ENCODE peak calls at places on chromosomes 4 and X, in eight cellular contexts. One of them, this sample, is unnamed.

GRCh38 chr4:26081795-26082498 is 167.9 kb downstream of the SMIM20 start:
- DNase-seq in cardiac fibroblast: peak; percentile 66
- DNase-seq in adrenal gland: no peak
- DNase-seq in cardiac muscle cell: peak; percentile 61
- DNase-seq in MM.1S: peak; percentile 60
- DNase-seq in nephron progenitor cell: no peak
- DNase-seq in ascending aorta: no peak
- DNase-seq in neural crest cell: no peak
- DNase-seq in this sample: no peak

GRCh38 chrX:38806875-38807601 is 5.8 kb downstream of the MID1IP1 start:
- DNase-seq in cardiac fibroblast: no peak
- DNase-seq in adrenal gland: no peak
- DNase-seq in cardiac muscle cell: no peak
- DNase-seq in MM.1S: no peak
- DNase-seq in nephron progenitor cell: no peak
- DNase-seq in ascending aorta: no peak
- DNase-seq in neural crest cell: no peak
- DNase-seq in this sample: no peak

GRCh38 chr4:90476586-90476985 is 349.4 kb downstream of the CCSER1 start:
- DNase-seq in cardiac fibroblast: no peak
- DNase-seq in adrenal gland: no peak
- DNase-seq in cardiac muscle cell: no peak
- DNase-seq in MM.1S: no peak
- DNase-seq in nephron progenitor cell: no peak
- DNase-seq in ascending aorta: no peak
- DNase-seq in neural crest cell: no peak
- DNase-seq in this sample: no peak

GRCh38 chr4:47510506-47511143 is 25.6 kb downstream of the ATP10D start:
- DNase-seq in cardiac fibroblast: peak; percentile 56
- DNase-seq in adrenal gland: no peak
- DNase-seq in cardiac muscle cell: peak; percentile 45
- DNase-seq in MM.1S: peak; percentile 31
- DNase-seq in nephron progenitor cell: no peak
- DNase-seq in ascending aorta: no peak
- DNase-seq in neural crest cell: no peak
- DNase-seq in this sample: no peak

GRCh38 chr4:1252928-1253492 is 4.1 kb upstream of the CTBP1 start:
- DNase-seq in cardiac fibroblast: no peak
- DNase-seq in adrenal gland: no peak
- DNase-seq in cardiac muscle cell: no peak
- DNase-seq in MM.1S: no peak
- DNase-seq in nephron progenitor cell: no peak
- DNase-seq in ascending aorta: no peak
- DNase-seq in neural crest cell: no peak
- DNase-seq in this sample: peak; percentile 19

GRCh38 chr4:176902710-176903323 is 110.1 kb upstream of the VEGFC start:
- DNase-seq in cardiac fibroblast: peak; percentile 94
- DNase-seq in adrenal gland: no peak
- DNase-seq in cardiac muscle cell: peak; percentile 73
- DNase-seq in MM.1S: peak; percentile 91
- DNase-seq in nephron progenitor cell: no peak
- DNase-seq in ascending aorta: no peak
- DNase-seq in neural crest cell: no peak
- DNase-seq in this sample: no peak

GRCh38 chr4:6178757-6179156 is 21.6 kb downstream of the JAKMIP1 start:
- DNase-seq in cardiac fibroblast: no peak
- DNase-seq in adrenal gland: no peak
- DNase-seq in cardiac muscle cell: no peak
- DNase-seq in MM.1S: no peak
- DNase-seq in nephron progenitor cell: no peak
- DNase-seq in ascending aorta: no peak
- DNase-seq in neural crest cell: no peak
- DNase-seq in this sample: no peak

GRCh38 chrX:102345916-102346315 is 93.9 kb downstream of the NXF2B start:
- DNase-seq in cardiac fibroblast: peak; percentile 48
- DNase-seq in adrenal gland: peak; percentile 69
- DNase-seq in cardiac muscle cell: peak; percentile 39
- DNase-seq in MM.1S: peak; percentile 51
- DNase-seq in nephron progenitor cell: peak; percentile 78
- DNase-seq in ascending aorta: no peak
- DNase-seq in neural crest cell: peak; percentile 74
- DNase-seq in this sample: peak; percentile 85

GRCh38 chr4:77827343-77827742 is 8.2 kb upstream of the CNOT6L start:
- DNase-seq in cardiac fibroblast: no peak
- DNase-seq in adrenal gland: no peak
- DNase-seq in cardiac muscle cell: no peak
- DNase-seq in MM.1S: peak; percentile 58
- DNase-seq in nephron progenitor cell: no peak
- DNase-seq in ascending aorta: no peak
- DNase-seq in neural crest cell: no peak
- DNase-seq in this sample: no peak

GRCh38 chr4:97998203-97998602 is 145.1 kb downstream of the STPG2 start:
- DNase-seq in cardiac fibroblast: no peak
- DNase-seq in adrenal gland: no peak
- DNase-seq in cardiac muscle cell: no peak
- DNase-seq in MM.1S: no peak
- DNase-seq in nephron progenitor cell: no peak
- DNase-seq in ascending aorta: no peak
- DNase-seq in neural crest cell: no peak
- DNase-seq in this sample: no peak

GRCh38 chr4:147723316-147723715 is 8.6 kb upstream of the ARHGAP10 start:
- DNase-seq in cardiac fibroblast: peak; percentile 59
- DNase-seq in adrenal gland: no peak
- DNase-seq in cardiac muscle cell: peak; percentile 79
- DNase-seq in MM.1S: no peak
- DNase-seq in nephron progenitor cell: peak; percentile 29
- DNase-seq in ascending aorta: no peak
- DNase-seq in neural crest cell: no peak
- DNase-seq in this sample: no peak

GRCh38 chr4:163048447-163048846 is 118.2 kb downstream of the NAF1 start:
- DNase-seq in cardiac fibroblast: peak; percentile 58
- DNase-seq in adrenal gland: no peak
- DNase-seq in cardiac muscle cell: peak; percentile 46
- DNase-seq in MM.1S: peak; percentile 61
- DNase-seq in nephron progenitor cell: peak; percentile 15
- DNase-seq in ascending aorta: no peak
- DNase-seq in neural crest cell: no peak
- DNase-seq in this sample: no peak

GRCh38 chr4:156764145-156764544 is 207.5 kb downstream of the PDGFC start:
- DNase-seq in cardiac fibroblast: peak; percentile 67
- DNase-seq in adrenal gland: no peak
- DNase-seq in cardiac muscle cell: peak; percentile 51
- DNase-seq in MM.1S: no peak
- DNase-seq in nephron progenitor cell: no peak
- DNase-seq in ascending aorta: no peak
- DNase-seq in neural crest cell: no peak
- DNase-seq in this sample: no peak

GRCh38 chr4:152735302-152735917 is 44.1 kb downstream of the TIGD4 start:
- DNase-seq in cardiac fibroblast: peak; percentile 51
- DNase-seq in adrenal gland: no peak
- DNase-seq in cardiac muscle cell: peak; percentile 46
- DNase-seq in MM.1S: peak; percentile 50
- DNase-seq in nephron progenitor cell: no peak
- DNase-seq in ascending aorta: no peak
- DNase-seq in neural crest cell: no peak
- DNase-seq in this sample: no peak

GRCh38 chr4:57214654-57215411 is 104.6 kb upstream of the IGFBP7 start:
- DNase-seq in cardiac fibroblast: no peak
- DNase-seq in adrenal gland: no peak
- DNase-seq in cardiac muscle cell: no peak
- DNase-seq in MM.1S: no peak
- DNase-seq in nephron progenitor cell: no peak
- DNase-seq in ascending aorta: no peak
- DNase-seq in neural crest cell: no peak
- DNase-seq in this sample: no peak

GRCh38 chr4:57205580-57205979 is 95.4 kb upstream of the IGFBP7 start:
- DNase-seq in cardiac fibroblast: no peak
- DNase-seq in adrenal gland: no peak
- DNase-seq in cardiac muscle cell: no peak
- DNase-seq in MM.1S: no peak
- DNase-seq in nephron progenitor cell: no peak
- DNase-seq in ascending aorta: no peak
- DNase-seq in neural crest cell: no peak
- DNase-seq in this sample: no peak

GRCh38 chr4:57206172-57206571 is 96.0 kb upstream of the IGFBP7 start:
- DNase-seq in cardiac fibroblast: no peak
- DNase-seq in adrenal gland: no peak
- DNase-seq in cardiac muscle cell: no peak
- DNase-seq in MM.1S: no peak
- DNase-seq in nephron progenitor cell: no peak
- DNase-seq in ascending aorta: no peak
- DNase-seq in neural crest cell: no peak
- DNase-seq in this sample: no peak

GRCh38 chr4:57211131-57211530 is 100.9 kb upstream of the IGFBP7 start:
- DNase-seq in cardiac fibroblast: no peak
- DNase-seq in adrenal gland: no peak
- DNase-seq in cardiac muscle cell: no peak
- DNase-seq in MM.1S: no peak
- DNase-seq in nephron progenitor cell: no peak
- DNase-seq in ascending aorta: no peak
- DNase-seq in neural crest cell: no peak
- DNase-seq in this sample: no peak
- TF ChIP-seq CTCF in cardiac fibroblast: peak; percentile 1
- TF ChIP-seq CTCF in adrenal gland: no peak
- TF ChIP-seq CTCF in cardiac muscle cell: no peak
- TF ChIP-seq CTCF in MM.1S: no peak
- TF ChIP-seq CTCF in nephron progenitor cell: no peak
- TF ChIP-seq CTCF in ascending aorta: no peak
- TF ChIP-seq CTCF in neural crest cell: no peak
- TF ChIP-seq CTCF in this sample: no peak

GRCh38 chr4:3673716-3674478 is 92.3 kb upstream of the ADRA2C start:
- DNase-seq in cardiac fibroblast: no peak
- DNase-seq in adrenal gland: no peak
- DNase-seq in cardiac muscle cell: no peak
- DNase-seq in MM.1S: no peak
- DNase-seq in nephron progenitor cell: no peak
- DNase-seq in ascending aorta: no peak
- DNase-seq in neural crest cell: no peak
- DNase-seq in this sample: no peak

GRCh38 chr4:3676196-3676595 is 90.0 kb upstream of the ADRA2C start:
- DNase-seq in cardiac fibroblast: no peak
- DNase-seq in adrenal gland: no peak
- DNase-seq in cardiac muscle cell: no peak
- DNase-seq in MM.1S: no peak
- DNase-seq in nephron progenitor cell: no peak
- DNase-seq in ascending aorta: no peak
- DNase-seq in neural crest cell: no peak
- DNase-seq in this sample: no peak

GRCh38 chr4:3674479-3674851 is 91.7 kb upstream of the ADRA2C start:
- DNase-seq in cardiac fibroblast: no peak
- DNase-seq in adrenal gland: no peak
- DNase-seq in cardiac muscle cell: no peak
- DNase-seq in MM.1S: no peak
- DNase-seq in nephron progenitor cell: no peak
- DNase-seq in ascending aorta: no peak
- DNase-seq in neural crest cell: no peak
- DNase-seq in this sample: no peak

GRCh38 chr4:3676907-3677495 is 89.2 kb upstream of the ADRA2C start:
- DNase-seq in cardiac fibroblast: no peak
- DNase-seq in adrenal gland: no peak
- DNase-seq in cardiac muscle cell: no peak
- DNase-seq in MM.1S: no peak
- DNase-seq in nephron progenitor cell: no peak
- DNase-seq in ascending aorta: no peak
- DNase-seq in neural crest cell: no peak
- DNase-seq in this sample: no peak

DNA sequence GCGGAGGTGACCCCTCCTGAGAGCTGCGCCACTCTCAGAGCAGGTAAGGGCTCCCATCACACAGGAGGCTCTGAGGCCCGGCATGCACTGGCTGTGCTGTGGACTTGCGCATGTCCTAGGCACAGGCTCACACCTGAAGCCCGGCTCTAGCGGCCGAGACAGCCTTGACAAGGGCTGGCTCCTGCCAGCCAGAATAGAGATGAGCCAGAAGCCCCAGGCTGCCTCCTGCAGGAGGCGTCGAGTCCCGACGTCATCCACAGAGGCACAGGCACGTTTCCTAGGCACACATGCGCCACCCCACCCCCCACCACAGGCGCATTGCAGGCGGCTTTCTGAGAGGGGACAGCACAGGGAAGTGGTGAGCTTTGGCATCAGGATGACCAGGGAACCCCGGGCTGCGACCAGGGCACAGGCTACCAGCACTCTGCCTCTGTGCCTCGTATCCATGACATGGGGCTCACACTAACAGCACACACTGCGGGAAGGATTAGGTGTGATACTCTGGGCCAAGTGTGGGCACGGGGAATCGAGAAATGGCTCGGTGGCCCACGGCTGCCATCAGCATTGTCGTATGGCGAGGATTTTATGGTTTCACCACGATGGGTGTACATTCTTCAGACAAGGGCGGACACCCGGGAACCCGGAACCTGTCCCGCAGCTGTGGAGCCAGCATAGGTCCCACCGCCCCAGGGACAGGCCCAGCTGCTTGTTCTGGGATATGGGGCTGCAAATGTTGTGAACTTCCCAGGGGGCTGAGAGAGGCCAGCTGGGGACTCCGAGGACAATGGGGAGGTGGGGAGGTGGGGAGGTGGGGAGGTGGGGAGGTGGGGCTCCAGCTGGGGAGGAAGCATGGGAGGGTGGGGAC is 90.7 kb upstream of the ADRA2C start:
- DNase-seq in cardiac fibroblast: no peak
- DNase-seq in adrenal gland: no peak
- DNase-seq in cardiac muscle cell: no peak
- DNase-seq in MM.1S: no peak
- DNase-seq in nephron progenitor cell: no peak
- DNase-seq in ascending aorta: no peak
- DNase-seq in neural crest cell: no peak
- DNase-seq in this sample: no peak
- TF ChIP-seq CTCF in cardiac fibroblast: no peak
- TF ChIP-seq CTCF in adrenal gland: no peak
- TF ChIP-seq CTCF in cardiac muscle cell: no peak
- TF ChIP-seq CTCF in MM.1S: no peak
- TF ChIP-seq CTCF in nephron progenitor cell: no peak
- TF ChIP-seq CTCF in ascending aorta: no peak
- TF ChIP-seq CTCF in neural crest cell: no peak
- TF ChIP-seq CTCF in this sample: no peak

GRCh38 chr4:108611360-108611759 is 9.0 kb upstream of the RPL34 start:
- DNase-seq in cardiac fibroblast: peak; percentile 60
- DNase-seq in adrenal gland: no peak
- DNase-seq in cardiac muscle cell: peak; percentile 55
- DNase-seq in MM.1S: no peak
- DNase-seq in nephron progenitor cell: peak; percentile 20
- DNase-seq in ascending aorta: no peak
- DNase-seq in neural crest cell: no peak
- DNase-seq in this sample: no peak
- TF ChIP-seq CTCF in cardiac fibroblast: peak; percentile 60
- TF ChIP-seq CTCF in adrenal gland: peak; percentile 40
- TF ChIP-seq CTCF in cardiac muscle cell: peak; percentile 56
- TF ChIP-seq CTCF in MM.1S: no peak
- TF ChIP-seq CTCF in nephron progenitor cell: no peak
- TF ChIP-seq CTCF in ascending aorta: no peak
- TF ChIP-seq CTCF in neural crest cell: peak; percentile 34
- TF ChIP-seq CTCF in this sample: no peak

DNA sequence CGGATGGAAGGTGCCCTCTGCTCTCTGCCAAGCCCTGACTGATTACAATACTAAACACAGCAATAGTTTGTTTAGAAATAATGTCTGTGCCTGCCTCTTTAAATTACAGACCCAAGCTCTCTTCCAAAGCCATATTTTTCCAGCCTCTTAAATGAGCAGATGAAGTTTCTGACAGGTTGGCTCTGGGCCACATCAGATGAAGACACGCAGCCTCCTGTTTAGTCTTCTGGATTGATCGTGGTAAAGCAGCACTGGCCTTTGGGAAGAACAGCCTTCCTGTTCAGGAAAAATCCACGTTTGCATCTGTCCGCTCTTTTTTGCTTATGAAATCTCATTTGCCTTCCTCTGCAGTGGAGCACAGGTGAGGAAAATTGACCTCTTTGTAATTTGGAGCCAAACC is 133.7 kb downstream of the CPE start:
- DNase-seq in cardiac fibroblast: no peak
- DNase-seq in adrenal gland: no peak
- DNase-seq in cardiac muscle cell: peak; percentile 48
- DNase-seq in MM.1S: no peak
- DNase-seq in nephron progenitor cell: no peak
- DNase-seq in ascending aorta: no peak
- DNase-seq in neural crest cell: no peak
- DNase-seq in this sample: no peak
- TF ChIP-seq CTCF in cardiac fibroblast: no peak
- TF ChIP-seq CTCF in adrenal gland: no peak
- TF ChIP-seq CTCF in cardiac muscle cell: no peak
- TF ChIP-seq CTCF in MM.1S: no peak
- TF ChIP-seq CTCF in nephron progenitor cell: no peak
- TF ChIP-seq CTCF in ascending aorta: no peak
- TF ChIP-seq CTCF in neural crest cell: no peak
- TF ChIP-seq CTCF in this sample: no peak